ENCODE peak calls at places on chromosome 11, in six cellular contexts. One of them, this sample, is unnamed.

GRCh38 chr11:1943576-1943975 is 3.6 kb upstream of the MRPL23 start:
- DNase-seq in IMR-90: no peak
- DNase-seq in mesendoderm: no peak
- DNase-seq in neuronal stem cell: no peak
- DNase-seq in mesenchymal stem cell: no peak
- DNase-seq in H1: peak; percentile 49
- DNase-seq in this sample: no peak

GRCh38 chr11:65121865-65122696 is at the start of the genes FAU and MRPL49:
- DNase-seq in IMR-90: peak; percentile 96
- DNase-seq in mesendoderm: peak; percentile 98
- DNase-seq in neuronal stem cell: peak; percentile 94
- DNase-seq in mesenchymal stem cell: peak; percentile 96
- DNase-seq in H1: peak; percentile 98
- DNase-seq in this sample: peak; percentile 99

GRCh38 chr11:11993814-11994213 is 14.6 kb downstream of the DKK3 start:
- DNase-seq in IMR-90: peak; percentile 86
- DNase-seq in mesendoderm: peak; percentile 95
- DNase-seq in neuronal stem cell: no peak
- DNase-seq in mesenchymal stem cell: peak; percentile 93
- DNase-seq in H1: no peak
- DNase-seq in this sample: peak; percentile 90

GRCh38 chr11:94539420-94539819 is 4.3 kb upstream of the FUT4 start:
- DNase-seq in IMR-90: no peak
- DNase-seq in mesendoderm: no peak
- DNase-seq in neuronal stem cell: no peak
- DNase-seq in mesenchymal stem cell: no peak
- DNase-seq in H1: no peak
- DNase-seq in this sample: no peak

GRCh38 chr11:79663012-79663411 is 222.2 kb upstream of the TENM4 start:
- DNase-seq in IMR-90: no peak
- DNase-seq in mesendoderm: no peak
- DNase-seq in neuronal stem cell: no peak
- DNase-seq in mesenchymal stem cell: no peak
- DNase-seq in H1: no peak
- DNase-seq in this sample: no peak

GRCh38 chr11:71252434-71252781 is at the start of gene SHANK2:
- DNase-seq in IMR-90: no peak
- DNase-seq in mesendoderm: peak; percentile 42
- DNase-seq in neuronal stem cell: no peak
- DNase-seq in mesenchymal stem cell: no peak
- DNase-seq in H1: peak; percentile 82
- DNase-seq in this sample: peak; percentile 38

GRCh38 chr11:77127969-77128691 is at the start of gene MYO7A:
- DNase-seq in IMR-90: peak; percentile 55
- DNase-seq in mesendoderm: peak; percentile 57
- DNase-seq in neuronal stem cell: peak; percentile 37
- DNase-seq in mesenchymal stem cell: peak; percentile 89
- DNase-seq in H1: peak; percentile 70
- DNase-seq in this sample: peak; percentile 21

GRCh38 chr11:62459080-62459479 is 40.2 kb downstream of the SCGB1A1 start:
- DNase-seq in IMR-90: peak; percentile 33
- DNase-seq in mesendoderm: no peak
- DNase-seq in neuronal stem cell: no peak
- DNase-seq in mesenchymal stem cell: no peak
- DNase-seq in H1: no peak
- DNase-seq in this sample: no peak

GRCh38 chr11:5040876-5041275 is 5.5 kb upstream of the OR52J3 start:
- DNase-seq in IMR-90: no peak
- DNase-seq in mesendoderm: no peak
- DNase-seq in neuronal stem cell: no peak
- DNase-seq in mesenchymal stem cell: no peak
- DNase-seq in H1: no peak
- DNase-seq in this sample: no peak

DNA sequence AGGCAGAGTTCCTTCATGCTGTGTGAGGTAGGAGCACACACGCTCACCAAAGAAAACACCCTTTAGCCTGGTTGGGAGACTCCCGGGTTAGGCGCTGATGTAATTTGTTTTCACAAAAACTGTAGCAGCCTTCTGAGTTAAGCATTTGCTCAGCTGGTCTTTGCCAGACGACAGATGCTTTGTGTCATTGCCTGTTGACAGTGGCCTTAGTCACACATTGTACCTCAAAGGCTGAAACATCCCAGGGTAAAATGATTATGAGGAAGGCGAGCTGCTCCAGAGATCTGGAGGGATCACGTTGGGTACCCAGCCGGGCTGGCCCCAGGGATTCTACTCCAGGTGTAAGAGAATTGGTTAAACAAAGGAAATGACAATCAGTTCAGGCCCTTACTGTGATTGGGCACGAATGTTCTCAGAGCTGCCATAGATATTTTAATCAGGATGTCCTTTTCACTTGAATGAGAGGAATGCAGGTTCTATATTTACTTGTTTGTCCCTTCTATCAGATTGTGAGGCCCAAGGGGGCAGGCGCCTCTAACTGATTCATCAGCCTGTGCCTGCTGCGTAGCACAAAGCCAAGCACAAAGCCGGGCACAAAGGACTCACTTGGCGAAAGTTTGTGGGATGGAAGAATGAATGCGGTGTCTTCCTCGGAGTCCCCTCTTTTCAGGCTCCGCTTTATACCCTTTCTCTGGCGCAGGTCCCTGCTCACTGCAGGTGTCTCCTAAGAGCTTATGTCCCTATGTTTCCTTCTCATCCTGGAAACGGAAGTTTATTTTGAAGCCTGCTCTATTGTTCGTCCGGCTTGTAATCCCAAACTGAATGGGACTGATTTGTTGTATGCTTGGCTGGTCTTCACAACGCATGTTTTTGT is 47.1 kb downstream of the ADM start:
- DNase-seq in IMR-90: peak; percentile 95
- DNase-seq in mesendoderm: peak; percentile 97
- DNase-seq in neuronal stem cell: peak; percentile 82
- DNase-seq in mesenchymal stem cell: peak; percentile 97
- DNase-seq in H1: peak; percentile 85
- DNase-seq in this sample: peak; percentile 88
- H4K8ac ChIP-seq in IMR-90: peak overlapping the region; percentile 17
- H4K8ac ChIP-seq in mesendoderm: no peak overlapping the region
- H4K8ac ChIP-seq in neuronal stem cell: no peak overlapping the region
- H4K8ac ChIP-seq in mesenchymal stem cell: peak overlapping the region; percentile 23
- H4K8ac ChIP-seq in H1: peak overlapping the region; percentile 22
- H4K8ac ChIP-seq in this sample: peak overlapping the region; percentile 62

GRCh38 chr11:35166369-35167360 is 27.7 kb downstream of the CD44 start:
- DNase-seq in IMR-90: peak; percentile 93
- DNase-seq in mesendoderm: no peak
- DNase-seq in neuronal stem cell: no peak
- DNase-seq in mesenchymal stem cell: peak; percentile 89
- DNase-seq in H1: no peak
- DNase-seq in this sample: peak; percentile 96
- H3K4me3 ChIP-seq in IMR-90: no peak overlapping the region
- H3K4me3 ChIP-seq in mesendoderm: no peak overlapping the region
- H3K4me3 ChIP-seq in neuronal stem cell: no peak overlapping the region
- H3K4me3 ChIP-seq in mesenchymal stem cell: peak overlapping the region; percentile 22
- H3K4me3 ChIP-seq in H1: no peak overlapping the region
- H3K4me3 ChIP-seq in this sample: no peak overlapping the region

GRCh38 chr11:36469063-36469462 is 41.0 kb downstream of the TRAF6 start:
- DNase-seq in IMR-90: no peak
- DNase-seq in mesendoderm: peak; percentile 66
- DNase-seq in neuronal stem cell: no peak
- DNase-seq in mesenchymal stem cell: no peak
- DNase-seq in H1: peak; percentile 94
- DNase-seq in this sample: no peak
- H4K8ac ChIP-seq in IMR-90: no peak overlapping the region
- H4K8ac ChIP-seq in mesendoderm: no peak overlapping the region
- H4K8ac ChIP-seq in neuronal stem cell: no peak overlapping the region
- H4K8ac ChIP-seq in mesenchymal stem cell: no peak overlapping the region
- H4K8ac ChIP-seq in H1: no peak overlapping the region
- H4K8ac ChIP-seq in this sample: no peak overlapping the region

DNA sequence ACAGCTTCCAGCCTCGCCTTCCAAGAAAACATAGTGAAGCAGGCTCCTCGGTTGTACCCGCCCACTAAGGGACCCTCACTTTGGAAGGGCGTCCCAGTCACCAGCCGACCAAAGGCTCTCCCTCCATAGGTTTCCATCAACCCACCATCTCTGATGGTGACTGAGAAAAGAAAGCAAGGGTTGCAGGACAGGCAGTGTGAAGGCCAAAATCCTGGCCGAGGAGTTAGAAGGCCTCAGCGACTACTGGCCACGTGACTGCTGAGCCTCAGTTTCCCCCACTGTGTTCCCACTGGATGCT is 2.7 kb downstream of the FXYD6 start:
- DNase-seq in IMR-90: no peak
- DNase-seq in mesendoderm: no peak
- DNase-seq in neuronal stem cell: no peak
- DNase-seq in mesenchymal stem cell: no peak
- DNase-seq in H1: peak; percentile 6
- DNase-seq in this sample: no peak
- H3K4me3 ChIP-seq in IMR-90: no peak overlapping the region
- H3K4me3 ChIP-seq in mesendoderm: no peak overlapping the region
- H3K4me3 ChIP-seq in neuronal stem cell: no peak overlapping the region
- H3K4me3 ChIP-seq in mesenchymal stem cell: no peak overlapping the region
- H3K4me3 ChIP-seq in H1: peak overlapping the region; percentile 86
- H3K4me3 ChIP-seq in this sample: no peak overlapping the region

GRCh38 chr11:130002846-130003716 is 446 bp upstream of the PRDM10 start:
- DNase-seq in IMR-90: peak; percentile 98
- DNase-seq in mesendoderm: peak; percentile 99
- DNase-seq in neuronal stem cell: peak; percentile 97
- DNase-seq in mesenchymal stem cell: peak; percentile 100
- DNase-seq in H1: peak; percentile 88
- DNase-seq in this sample: peak; percentile 95
- H4K8ac ChIP-seq in IMR-90: peak overlapping the region; percentile 93
- H4K8ac ChIP-seq in mesendoderm: peak overlapping the region; percentile 70
- H4K8ac ChIP-seq in neuronal stem cell: peak overlapping the region; percentile 92
- H4K8ac ChIP-seq in mesenchymal stem cell: peak overlapping the region; percentile 79
- H4K8ac ChIP-seq in H1: peak overlapping the region; percentile 99
- H4K8ac ChIP-seq in this sample: peak overlapping the region; percentile 98

DNA sequence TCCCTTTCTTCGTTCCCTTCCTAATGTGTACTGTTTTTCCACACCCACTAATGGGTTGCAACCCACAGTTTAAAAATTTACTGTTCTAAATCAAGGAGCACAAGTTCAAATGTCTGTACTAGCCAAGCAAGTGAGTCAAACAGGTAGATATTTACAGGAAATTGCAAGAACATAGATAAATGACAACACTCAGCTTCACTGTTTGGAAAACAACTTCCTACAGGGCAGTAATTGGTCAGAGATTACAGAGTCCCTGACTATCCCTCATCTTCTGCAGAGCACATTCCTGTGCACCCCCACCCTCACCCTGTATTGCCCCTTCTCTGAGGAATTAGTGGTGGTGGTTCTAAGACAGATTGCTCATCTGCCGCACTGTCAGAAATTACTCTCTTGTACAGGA is 1.9 kb downstream of the SERPING1 start:
- DNase-seq in IMR-90: no peak
- DNase-seq in mesendoderm: peak; percentile 27
- DNase-seq in neuronal stem cell: no peak
- DNase-seq in mesenchymal stem cell: peak; percentile 9
- DNase-seq in H1: no peak
- DNase-seq in this sample: peak; percentile 70
- H3K4me3 ChIP-seq in IMR-90: peak overlapping the region; percentile 57
- H3K4me3 ChIP-seq in mesendoderm: no peak overlapping the region
- H3K4me3 ChIP-seq in neuronal stem cell: no peak overlapping the region
- H3K4me3 ChIP-seq in mesenchymal stem cell: peak overlapping the region; percentile 90
- H3K4me3 ChIP-seq in H1: no peak overlapping the region
- H3K4me3 ChIP-seq in this sample: no peak overlapping the region

GRCh38 chr11:132604446-132604845 is 927.9 kb downstream of the OPCML start:
- DNase-seq in IMR-90: peak; percentile 63
- DNase-seq in mesendoderm: no peak
- DNase-seq in neuronal stem cell: no peak
- DNase-seq in mesenchymal stem cell: peak; percentile 29
- DNase-seq in H1: no peak
- DNase-seq in this sample: no peak
- H4K8ac ChIP-seq in IMR-90: peak overlapping the region; percentile 52
- H4K8ac ChIP-seq in mesendoderm: no peak overlapping the region
- H4K8ac ChIP-seq in neuronal stem cell: no peak overlapping the region
- H4K8ac ChIP-seq in mesenchymal stem cell: no peak overlapping the region
- H4K8ac ChIP-seq in H1: no peak overlapping the region
- H4K8ac ChIP-seq in this sample: no peak overlapping the region

This sample was measured in trophoblast cell.